ENCODE peak calls at places on chromosomes 16 and 17, in ten cellular contexts. M is MCF 10A, X is SK-N-SH, T is coronary artery, K is spleen, A is NB4, Q is IMR-90, W is lower lobe of right lung, V is GM20000, P is fibroblast of pulmonary artery. O is an unnamed sample.

GRCh38 chr17:48592592-48592991 is 987 bp downstream of the HOXB5 start:
- DNase-seq in M (no peak), X (no peak), T (no peak), K (no peak), A (no peak), Q (peak), W (no peak), V (no peak), P (no peak), O (no peak)

GRCh38 chr17:76074390-76075363 is at the start of gene GALR2:
- DNase-seq in M (no peak), X (peak), T (no peak), K (peak), A (no peak), Q (no peak), W (no peak), V (no peak), P (no peak), O (no peak)

GRCh38 chr16:56866955-56867830 is 2.2 kb downstream of the SLC12A3 start:
- DNase-seq in M (peak), X (peak), T (no peak), K (no peak), A (peak), Q (peak), W (no peak), V (peak), P (peak), O (no peak)

GRCh38 chr16:50585331-50585776 is 37.2 kb downstream of the NKD1 start:
- DNase-seq in M (no peak), X (no peak), T (peak), K (no peak), A (no peak), Q (no peak), W (peak), V (no peak), P (peak), O (no peak)

GRCh38 chr17:80012751-80013741 is 22.6 kb downstream of the TBC1D16 start:
- DNase-seq in M (no peak), X (no peak), T (no peak), K (peak), A (no peak), Q (no peak), W (no peak), V (no peak), P (no peak), O (no peak)

GRCh38 chr16:27712251-27712711 is 162.3 kb downstream of the KATNIP start:
- DNase-seq in M (no peak), X (no peak), T (no peak), K (peak), A (no peak), Q (no peak), W (no peak), V (no peak), P (no peak), O (no peak)

GRCh38 chr16:47848481-47849109 is 307.2 kb downstream of the ABCC12 start:
- DNase-seq in M (peak), X (no peak), T (no peak), K (no peak), A (no peak), Q (peak), W (no peak), V (no peak), P (peak), O (peak)

GRCh38 chr17:55334881-55335523 is 70.2 kb downstream of the HLF start:
- DNase-seq in M (no peak), X (no peak), T (no peak), K (no peak), A (no peak), Q (no peak), W (no peak), V (no peak), P (no peak), O (peak)

GRCh38 chr17:68199837-68200688 is 47.8 kb upstream of the AMZ2 start:
- DNase-seq in M (no peak), X (peak), T (no peak), K (no peak), A (no peak), Q (no peak), W (no peak), V (no peak), P (no peak), O (no peak)

GRCh38 chr17:37725601-37726146 is 19.2 kb downstream of the HNF1B start:
- DNase-seq in M (no peak), X (no peak), T (no peak), K (no peak), A (no peak), Q (no peak), W (no peak), V (no peak), P (no peak), O (no peak)

GRCh38 chr17:36778458-36778857 is 158.8 kb upstream of the LHX1 start:
- DNase-seq in M (no peak), X (no peak), T (no peak), K (no peak), A (no peak), Q (no peak), W (no peak), V (no peak), P (no peak), O (no peak)

GRCh38 chr16:4115209-4115940 is 867 bp downstream of the ADCY9 start:
- DNase-seq in M (no peak), X (peak), T (peak), K (peak), A (peak), Q (peak), W (peak), V (peak), P (peak), O (no peak)

GRCh38 chr16:49277766-49278566 is 3.7 kb downstream of the CBLN1 start:
- DNase-seq in M (no peak), X (no peak), T (no peak), K (no peak), A (no peak), Q (no peak), W (no peak), V (no peak), P (no peak), O (no peak)

GRCh38 chr16:56401482-56401881 is 23.9 kb downstream of the AMFR start:
- DNase-seq in M (peak), X (peak), T (no peak), K (no peak), A (peak), Q (no peak), W (no peak), V (no peak), P (no peak), O (no peak)

GRCh38 chr17:2239882-2240430 is 63.6 kb downstream of the SMG6 start:
- DNase-seq in M (peak), X (no peak), T (no peak), K (no peak), A (no peak), Q (peak), W (no peak), V (peak), P (peak), O (no peak)

GRCh38 chr17:69575346-69575761 is 160.9 kb downstream of the MAP2K6 start:
- DNase-seq in M (peak), X (no peak), T (no peak), K (no peak), A (no peak), Q (peak), W (no peak), V (no peak), P (peak), O (no peak)

GRCh38 chr16:2987286-2987685 is 7.0 kb upstream of the PKMYT1 start:
- DNase-seq in M (no peak), X (no peak), T (no peak), K (no peak), A (no peak), Q (no peak), W (no peak), V (no peak), P (no peak), O (no peak)

GRCh38 chr17:50211249-50212120 is 10.1 kb upstream of the COL1A1 start:
- DNase-seq in M (peak), X (peak), T (peak), K (no peak), A (no peak), Q (no peak), W (no peak), V (no peak), P (peak), O (peak)

GRCh38 chr17:50212121-50212843 is 10.9 kb upstream of the COL1A1 start:
- DNase-seq in M (no peak), X (peak), T (peak), K (no peak), A (peak), Q (peak), W (no peak), V (no peak), P (peak), O (peak)

GRCh38 chr17:50214986-50215730 is 13.7 kb upstream of the COL1A1 start:
- DNase-seq in M (no peak), X (no peak), T (no peak), K (no peak), A (no peak), Q (no peak), W (no peak), V (no peak), P (peak), O (peak)

GRCh38 chr17:50210249-50211225 is 9.1 kb upstream of the COL1A1 start:
- DNase-seq in M (peak), X (peak), T (peak), K (no peak), A (peak), Q (peak), W (no peak), V (no peak), P (peak), O (peak)

GRCh38 chr17:50213026-50214015 is 11.9 kb upstream of the COL1A1 start:
- DNase-seq in M (no peak), X (peak), T (no peak), K (no peak), A (peak), Q (peak), W (no peak), V (peak), P (no peak), O (peak)
- TF ChIP-seq CTCF in M (no peak), X (peak), T (no peak), K (no peak), A (peak), Q (peak), W (no peak), V (no peak), P (no peak), O (peak)

DNA sequence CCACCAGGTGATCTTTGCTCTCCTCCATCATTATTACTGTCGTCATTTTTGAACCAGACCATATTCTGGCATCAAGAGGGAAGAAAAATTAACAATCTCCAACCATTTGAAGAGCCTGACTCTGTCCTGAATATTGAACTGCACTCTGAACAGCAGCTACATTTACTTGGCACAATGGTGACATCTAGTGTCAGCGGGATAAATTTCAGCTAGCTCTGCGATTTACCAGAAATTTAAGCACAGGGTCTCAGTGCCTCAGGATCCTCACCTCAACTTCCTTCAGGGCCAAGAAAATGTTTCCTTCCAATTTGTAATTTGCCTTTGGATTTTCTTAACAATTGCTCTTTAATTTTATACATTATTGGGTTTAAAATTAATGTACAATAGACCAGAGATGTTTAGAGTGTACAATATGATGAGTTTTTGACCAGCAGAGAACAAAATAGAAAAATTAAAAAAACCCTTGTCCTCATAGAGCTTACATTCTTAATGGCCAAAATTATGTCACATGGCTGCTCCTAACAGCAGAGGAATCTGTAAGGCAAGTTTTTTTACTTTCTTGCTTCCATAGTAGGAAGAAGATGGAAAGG is 10.7 kb upstream of the ZNF19 start:
- DNase-seq in M (peak), X (peak), T (no peak), K (no peak), A (peak), Q (peak), W (no peak), V (peak), P (peak), O (no peak)
- TF ChIP-seq CTCF in M (peak), X (peak), T (peak), K (peak), A (peak), Q (peak), W (peak), V (peak), P (peak), O (peak)

DNA sequence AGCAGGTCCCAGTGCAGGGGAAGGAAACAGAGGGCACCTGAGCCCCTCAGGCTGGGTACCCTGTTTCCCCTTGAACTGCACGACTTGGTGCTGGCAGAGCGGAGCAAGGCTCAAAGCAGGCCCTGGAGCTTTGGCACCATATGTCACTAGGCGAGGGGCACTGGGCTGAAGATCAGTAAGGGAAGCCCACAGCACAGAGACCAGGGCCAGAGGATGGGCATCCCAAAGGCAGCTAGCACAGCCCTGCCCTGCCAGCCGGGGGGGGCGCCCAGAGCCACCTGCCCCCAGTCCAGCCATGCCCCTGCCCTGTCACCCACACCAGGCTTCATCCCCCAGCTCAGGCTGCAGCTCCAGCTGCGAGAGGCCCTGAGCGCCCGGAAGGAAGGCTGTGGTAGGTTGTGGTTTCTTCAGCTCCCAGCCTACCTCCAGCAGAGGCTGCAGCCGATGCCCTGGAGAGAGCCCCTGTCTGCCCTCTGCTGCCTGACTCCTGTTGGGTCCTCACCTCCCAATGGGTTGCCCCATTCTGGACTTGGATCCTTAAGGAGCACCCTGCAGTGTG is 10.9 kb downstream of the NHERF1 start:
- DNase-seq in M (no peak), X (peak), T (no peak), K (peak), A (peak), Q (no peak), W (no peak), V (peak), P (no peak), O (no peak)
- TF ChIP-seq CTCF in M (no peak), X (no peak), T (no peak), K (peak), A (peak), Q (no peak), W (no peak), V (peak), P (no peak), O (no peak)

DNA sequence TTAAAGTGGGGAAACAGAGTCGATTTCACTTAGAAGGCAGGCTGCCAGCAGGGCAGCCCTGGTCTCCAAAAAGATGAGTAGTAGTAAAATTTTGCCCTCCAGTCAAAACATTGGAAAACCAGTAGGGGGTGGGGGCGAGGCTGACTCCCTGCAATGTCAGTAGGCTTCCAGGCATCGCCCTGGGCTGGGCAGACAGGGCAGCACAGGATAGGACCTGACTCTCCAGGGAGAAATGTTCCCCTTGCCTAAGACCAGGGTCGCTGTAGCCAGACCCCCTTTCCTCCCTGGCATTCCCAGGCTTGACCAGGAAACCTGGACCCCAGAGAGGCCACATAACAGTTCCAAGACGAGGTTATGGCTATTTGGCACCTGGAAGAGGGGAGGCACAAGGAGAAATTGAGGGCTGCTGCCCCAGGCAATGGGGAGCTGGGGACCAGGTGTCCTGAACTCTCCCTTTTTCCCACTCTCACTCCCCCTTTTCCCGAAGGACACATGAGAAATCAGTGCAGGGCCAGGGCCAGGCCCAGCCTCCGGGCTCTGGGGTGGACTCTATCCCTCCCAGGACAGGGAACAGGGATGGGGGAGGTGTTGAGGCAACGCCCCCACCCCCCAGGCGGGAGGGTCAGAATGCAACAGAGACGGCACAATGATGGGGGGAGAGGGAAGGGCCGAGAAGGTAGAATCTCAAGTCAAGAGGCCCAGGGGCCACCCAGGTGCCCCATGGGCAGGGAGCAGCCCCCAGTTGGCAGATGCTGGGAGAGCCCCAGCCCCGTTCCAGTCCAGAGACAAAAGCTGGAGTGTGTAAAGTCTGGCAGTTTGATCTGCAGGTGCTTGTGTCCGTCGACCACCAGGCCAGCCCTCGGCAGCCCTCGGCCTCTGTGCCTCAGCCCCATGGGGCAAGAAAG is 4.5 kb upstream of the SAMD14 start:
- DNase-seq in M (no peak), X (no peak), T (no peak), K (no peak), A (no peak), Q (no peak), W (no peak), V (no peak), P (no peak), O (no peak)
- TF ChIP-seq CTCF in M (no peak), X (peak), T (no peak), K (no peak), A (no peak), Q (no peak), W (no peak), V (no peak), P (no peak), O (no peak)

DNA sequence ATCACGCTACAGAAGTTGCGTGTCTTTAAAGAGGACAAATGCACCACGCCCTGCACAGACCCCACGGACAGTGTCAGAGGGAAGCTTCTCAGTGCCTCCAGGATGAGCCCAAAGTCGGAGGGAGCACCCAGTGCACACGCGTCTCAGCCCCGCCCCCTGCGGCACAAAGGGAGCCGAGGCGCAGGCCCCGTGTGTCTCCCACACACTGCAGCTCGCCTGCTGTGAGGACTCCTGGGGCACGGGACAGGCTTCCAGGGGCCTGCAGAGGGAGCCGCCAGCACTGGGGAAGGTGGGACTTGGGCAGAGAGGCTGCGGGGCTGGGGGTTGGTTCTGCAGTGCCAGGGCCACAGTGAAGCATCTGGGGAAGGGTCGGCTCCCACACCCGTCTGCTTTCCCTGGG is 77.4 kb downstream of the LMF1 start:
- DNase-seq in M (no peak), X (peak), T (no peak), K (no peak), A (peak), Q (no peak), W (no peak), V (no peak), P (no peak), O (no peak)
- TF ChIP-seq CTCF in M (no peak), X (no peak), T (no peak), K (no peak), A (no peak), Q (no peak), W (no peak), V (no peak), P (no peak), O (no peak)

DNA sequence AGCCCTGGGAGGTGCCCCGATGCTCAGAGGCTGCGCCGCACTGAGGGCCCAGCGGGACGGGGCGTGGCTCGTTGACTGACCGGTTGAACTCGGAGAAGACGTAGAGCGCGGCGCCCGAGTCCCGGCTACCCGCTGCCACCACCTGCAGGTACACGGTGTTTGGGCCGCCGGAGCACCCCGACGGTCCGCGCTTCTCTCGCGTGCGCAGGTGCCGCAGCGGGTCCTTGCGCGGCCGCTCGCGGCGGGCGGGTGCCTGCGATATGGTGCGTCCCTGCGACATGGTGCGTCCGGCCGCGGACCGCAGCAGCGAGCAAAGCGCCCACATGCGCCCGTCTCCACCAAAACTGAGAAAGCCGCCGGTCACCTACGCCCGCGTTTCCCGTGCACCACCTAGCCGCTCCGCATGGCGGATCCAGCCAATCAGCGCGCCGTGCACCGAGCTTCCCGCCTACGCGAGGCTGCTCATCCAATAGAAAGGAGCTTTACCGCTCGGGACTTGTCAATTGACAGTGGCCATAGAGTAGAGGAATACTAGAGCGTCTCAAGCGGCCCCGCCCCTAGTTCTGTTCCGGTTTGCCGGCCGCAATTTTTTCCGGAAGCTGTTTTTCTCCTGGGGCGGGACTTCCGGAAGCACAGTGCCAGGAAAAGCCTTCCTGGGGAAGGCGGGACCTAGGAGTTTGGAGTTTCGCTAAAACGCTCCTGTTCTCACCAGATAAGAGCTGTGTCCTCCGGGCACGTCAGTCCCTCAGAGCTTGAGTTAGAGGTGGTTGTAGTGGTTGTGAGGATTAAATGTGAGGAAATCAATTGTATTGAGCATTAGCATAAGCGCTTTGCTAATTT is at the start of gene ELAC2:
- DNase-seq in M (peak), X (peak), T (peak), K (peak), A (peak), Q (peak), W (peak), V (peak), P (peak), O (peak)
- TF ChIP-seq CTCF in M (peak), X (no peak), T (no peak), K (no peak), A (no peak), Q (no peak), W (peak), V (no peak), P (no peak), O (no peak)

GRCh38 chr16:81939164-81940067 is 71.9 kb downstream of the SDR42E1 start:
- DNase-seq in M (no peak), X (no peak), T (no peak), K (no peak), A (peak), Q (no peak), W (no peak), V (no peak), P (no peak), O (no peak)
- TF ChIP-seq CTCF in M (no peak), X (peak), T (no peak), K (no peak), A (peak), Q (no peak), W (no peak), V (no peak), P (no peak), O (no peak)

GRCh38 chr17:39809221-39809620 is 54.9 kb downstream of the IKZF3 start:
- DNase-seq in M (no peak), X (no peak), T (no peak), K (no peak), A (no peak), Q (no peak), W (no peak), V (no peak), P (no peak), O (no peak)
- TF ChIP-seq CTCF in M (no peak), X (no peak), T (no peak), K (no peak), A (no peak), Q (no peak), W (no peak), V (no peak), P (no peak), O (no peak)

O was measured in osteocyte.